ENCODE peak calls at places on chromosomes 13 and 19, in eight cellular contexts. S, U, C, T, W, A, Y and V are unnamed samples.
A peak's percentile ranks its signal among the peaks of the same experiment; 100 is the strongest.

GRCh38 chr19:3275583-3276340 is 51.3 kb downstream of the CELF5 start:
- DNase-seq in S (peak; percentile 51), U (peak; percentile 96), C (peak; percentile 96), T (peak; percentile 63), W (peak; percentile 81), A (peak; percentile 90), Y (peak; percentile 93), V (peak; percentile 81)

GRCh38 chr13:94254737-94255136 is 224.7 kb downstream of the DCT start:
- DNase-seq in S (no peak), U (no peak), C (no peak), T (no peak), W (no peak), A (no peak), Y (no peak), V (no peak)

GRCh38 chr13:42553098-42554046 is 20.6 kb upstream of the TNFSF11 start:
- DNase-seq in S (no peak), U (no peak), C (no peak), T (no peak), W (no peak), A (no peak), Y (no peak), V (no peak)

GRCh38 chr19:42508892-42509444 is 19.3 kb downstream of the CEACAM1 start:
- DNase-seq in S (no peak), U (no peak), C (no peak), T (no peak), W (no peak), A (no peak), Y (no peak), V (no peak)

GRCh38 chr13:48491423-48492122 is 41.3 kb downstream of the RCBTB2 start:
- DNase-seq in S (no peak), U (no peak), C (no peak), T (no peak), W (no peak), A (no peak), Y (peak; percentile 36), V (no peak)

GRCh38 chr19:18975011-18975410 is 34.0 kb upstream of the HOMER3 start:
- DNase-seq in S (no peak), U (no peak), C (no peak), T (no peak), W (no peak), A (no peak), Y (no peak), V (no peak)

GRCh38 chr13:88919970-88920628 is 1248.9 kb downstream of the SLITRK5 start:
- DNase-seq in S (no peak), U (peak; percentile 21), C (peak; percentile 41), T (no peak), W (no peak), A (no peak), Y (peak; percentile 35), V (no peak)

GRCh38 chr13:74280795-74281490 is 146.7 kb upstream of the KLF12 start:
- DNase-seq in S (no peak), U (no peak), C (no peak), T (no peak), W (no peak), A (no peak), Y (no peak), V (no peak)

GRCh38 chr13:85632526-85633215 is 166.5 kb downstream of the SLITRK6 start:
- DNase-seq in S (no peak), U (no peak), C (no peak), T (no peak), W (no peak), A (no peak), Y (no peak), V (no peak)

GRCh38 chr13:48891586-48891985 is 84.1 kb upstream of the FNDC3A start:
- DNase-seq in S (no peak), U (no peak), C (peak; percentile 11), T (no peak), W (no peak), A (no peak), Y (no peak), V (no peak)

GRCh38 chr13:77184455-77184854 is 142.4 kb downstream of the MYCBP2 start:
- DNase-seq in S (no peak), U (no peak), C (peak; percentile 64), T (no peak), W (no peak), A (no peak), Y (peak; percentile 87), V (no peak)

GRCh38 chr13:42814868-42815267 is 33.5 kb downstream of the FAM216B start:
- DNase-seq in S (no peak), U (no peak), C (no peak), T (no peak), W (no peak), A (peak; percentile 57), Y (no peak), V (no peak)

GRCh38 chr19:38219221-38219620 is 4.8 kb downstream of the DPF1 start:
- DNase-seq in S (no peak), U (no peak), C (no peak), T (no peak), W (no peak), A (no peak), Y (no peak), V (no peak)

GRCh38 chr13:76656496-76656895 is 229.7 kb downstream of the KCTD12 start:
- DNase-seq in S (no peak), U (no peak), C (no peak), T (no peak), W (no peak), A (no peak), Y (no peak), V (no peak)

GRCh38 chr13:80742027-80742426 is 401.1 kb upstream of the SPRY2 start:
- DNase-seq in S (no peak), U (no peak), C (no peak), T (no peak), W (no peak), A (no peak), Y (no peak), V (no peak)

GRCh38 chr13:99057310-99057975 is 79.6 kb upstream of the DOCK9 start:
- DNase-seq in S (no peak), U (no peak), C (no peak), T (no peak), W (no peak), A (no peak), Y (no peak), V (no peak)

GRCh38 chr13:39781381-39781780 is 125.9 kb downstream of the COG6 start:
- DNase-seq in S (no peak), U (no peak), C (no peak), T (no peak), W (no peak), A (no peak), Y (no peak), V (no peak)

GRCh38 chr13:50306096-50306495 is 290.9 kb downstream of the KCNRG start:
- DNase-seq in S (no peak), U (no peak), C (no peak), T (no peak), W (no peak), A (no peak), Y (no peak), V (no peak)

GRCh38 chr13:113040597-113041292 is 64.8 kb upstream of the F7 start:
- DNase-seq in S (no peak), U (no peak), C (no peak), T (no peak), W (no peak), A (no peak), Y (no peak), V (no peak)

GRCh38 chr19:55667006-55667381 is 8.0 kb upstream of the EPN1 start:
- DNase-seq in S (no peak), U (no peak), C (no peak), T (no peak), W (no peak), A (no peak), Y (no peak), V (no peak)

GRCh38 chr13:35859981-35860380 is 271.2 kb downstream of the DCLK1 start:
- DNase-seq in S (no peak), U (no peak), C (no peak), T (no peak), W (no peak), A (no peak), Y (no peak), V (no peak)

GRCh38 chr19:30390356-30390988 is 18.3 kb downstream of the ZNF536 start:
- DNase-seq in S (no peak), U (no peak), C (no peak), T (no peak), W (no peak), A (no peak), Y (no peak), V (no peak)

GRCh38 chr13:37225414-37226047 is 120.1 kb upstream of the CSNK1A1L start:
- DNase-seq in S (no peak), U (no peak), C (no peak), T (no peak), W (no peak), A (no peak), Y (no peak), V (no peak)

GRCh38 chr19:35462476-35462953 is 14.5 kb downstream of the FFAR2 start:
- DNase-seq in S (no peak), U (peak; percentile 64), C (peak; percentile 22), T (no peak), W (peak; percentile 26), A (no peak), Y (peak; percentile 90), V (no peak)

GRCh38 chr13:40539954-40540706 is 126.3 kb downstream of the FOXO1 start:
- DNase-seq in S (no peak), U (no peak), C (no peak), T (no peak), W (no peak), A (no peak), Y (no peak), V (no peak)